ENCODE peak calls at places on chromosome 10, in eight cellular contexts. D is mucosa of descending colon, M is cardiac muscle cell, G is psoas muscle, P is K562, B is brain microvascular endothelial cell, X is Peyer's patch, R is AG10803. Z is an unnamed sample.

GRCh38 chr10:7533657-7534479 is 123.0 kb upstream of the SFMBT2 start:
- DNase-seq in D (no peak), B (no peak), G (no peak), X (no peak), M (no peak), P (no peak), R (no peak), Z (peak)

GRCh38 chr10:3763852-3764625 is 21.0 kb downstream of the KLF6 start:
- DNase-seq in B (no peak), X (no peak), R (peak), D (no peak), G (no peak), P (no peak), M (peak), Z (no peak)

GRCh38 chr10:118918689-118919088 is 110.8 kb upstream of the NANOS1 start:
- DNase-seq in B (no peak), D (no peak), X (no peak), G (no peak), M (no peak), R (no peak), P (no peak), Z (no peak)

GRCh38 chr10:47331491-47331890 is 9.2 kb downstream of the GDF2 start:
- DNase-seq in R (no peak), D (no peak), M (no peak), P (no peak), G (peak), B (no peak), X (no peak), Z (no peak)

GRCh38 chr10:50395279-50395678 is 144.0 kb upstream of the ASAH2 start:
- DNase-seq in R (peak), M (peak), D (no peak), X (no peak), G (no peak), P (no peak), B (peak), Z (no peak)

GRCh38 chr10:66837990-66838389 is 87.8 kb upstream of the LRRTM3 start:
- DNase-seq in D (no peak), X (no peak), R (peak), M (peak), B (no peak), G (no peak), P (no peak), Z (no peak)

GRCh38 chr10:95742529-95742884 is 13.5 kb upstream of the ENTPD1 start:
- DNase-seq in D (no peak), G (no peak), B (peak), P (no peak), R (no peak), M (peak), X (no peak), Z (peak)

GRCh38 chr10:93352638-93353383 is 129.3 kb downstream of the MYOF start:
- DNase-seq in B (peak), M (peak), R (peak), P (peak), X (no peak), G (no peak), D (no peak), Z (no peak)

GRCh38 chr10:5234106-5234877 is 37.7 kb downstream of the AKR1C4 start:
- DNase-seq in D (no peak), M (peak), X (no peak), B (no peak), G (no peak), P (no peak), R (peak), Z (peak)

GRCh38 chr10:20858292-20859124 is 38.6 kb downstream of the NEBL start:
- DNase-seq in R (peak), X (no peak), G (no peak), M (peak), P (no peak), B (no peak), D (no peak), Z (no peak)

GRCh38 chr10:25758041-25758457 is 176.0 kb upstream of the MYO3A start:
- DNase-seq in G (no peak), R (no peak), B (peak), P (peak), X (no peak), D (no peak), M (peak), Z (peak)

GRCh38 chr10:96257944-96258343 is 13.4 kb downstream of the BLNK start:
- DNase-seq in B (no peak), P (no peak), M (peak), X (no peak), D (no peak), R (no peak), G (no peak), Z (peak)

GRCh38 chr10:86688398-86688921 is 20.1 kb downstream of the LDB3 start:
- DNase-seq in B (peak), P (peak), G (peak), M (peak), D (no peak), X (no peak), R (peak), Z (peak)

GRCh38 chr10:14583252-14583651 is 191.4 kb downstream of the FAM107B start:
- DNase-seq in X (no peak), M (no peak), P (no peak), G (no peak), B (no peak), D (peak), R (no peak), Z (no peak)

GRCh38 chr10:16909271-16909767 is 92.1 kb upstream of the RSU1 start:
- DNase-seq in R (peak), G (no peak), D (no peak), P (no peak), M (peak), X (no peak), B (no peak), Z (no peak)

GRCh38 chr10:22427890-22428571 is 82.7 kb downstream of the SPAG6 start:
- DNase-seq in B (peak), D (no peak), P (peak), R (peak), M (peak), G (no peak), X (no peak), Z (peak)

GRCh38 chr10:30155401-30155800 is 96.0 kb upstream of the JCAD start:
- DNase-seq in M (peak), G (no peak), P (no peak), R (no peak), B (peak), X (no peak), D (no peak), Z (peak)

GRCh38 chr10:96500519-96500918 is 13.2 kb downstream of the TLL2 start:
- DNase-seq in B (no peak), D (no peak), M (no peak), X (no peak), P (no peak), R (no peak), G (no peak), Z (no peak)

GRCh38 chr10:122484276-122485060 is 23.1 kb downstream of the HTRA1 start:
- DNase-seq in D (no peak), R (no peak), P (no peak), X (no peak), M (no peak), B (no peak), G (no peak), Z (no peak)

GRCh38 chr10:122485670-122486069 is 24.3 kb downstream of the HTRA1 start:
- DNase-seq in X (no peak), R (no peak), B (no peak), M (peak), G (no peak), D (no peak), P (no peak), Z (no peak)

GRCh38 chr10:122486396-122487080 is 25.2 kb downstream of the HTRA1 start:
- DNase-seq in P (no peak), R (no peak), G (no peak), D (no peak), B (no peak), X (no peak), M (no peak), Z (no peak)

GRCh38 chr10:122490268-122490667 is 28.9 kb downstream of the HTRA1 start:
- DNase-seq in D (no peak), P (no peak), G (no peak), M (peak), X (no peak), B (no peak), R (peak), Z (no peak)

GRCh38 chr10:122487231-122487765 is 25.9 kb downstream of the HTRA1 start:
- DNase-seq in M (no peak), B (no peak), D (no peak), X (no peak), G (no peak), R (no peak), P (no peak), Z (no peak)
- H3K4me3 ChIP-seq in M (no peak), B (no peak), D (no peak), X (no peak), G (no peak), R (no peak), P (no peak), Z (no peak)

DNA sequence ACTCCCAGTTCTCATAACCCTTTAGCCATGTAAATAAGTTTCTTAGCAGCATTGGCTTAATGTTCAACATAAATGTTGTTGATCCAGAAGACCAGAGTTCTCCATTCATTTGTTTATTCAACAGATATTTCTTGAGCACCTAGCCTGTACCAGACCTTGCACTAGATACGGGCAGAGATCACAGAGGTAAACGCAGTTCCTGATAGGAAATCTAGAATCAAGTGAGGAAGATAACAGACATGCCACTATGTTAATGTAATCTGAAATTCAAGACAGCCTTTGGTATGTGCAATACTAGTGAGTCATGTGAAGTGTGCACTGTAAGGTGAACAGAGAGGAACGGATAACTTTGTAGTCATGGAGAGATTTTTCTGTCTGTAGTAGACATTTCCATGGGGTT is 3.0 kb downstream of the BUB3 start:
- DNase-seq in M (no peak), G (no peak), X (no peak), R (peak), D (no peak), P (no peak), B (peak), Z (no peak)
- H3K4me3 ChIP-seq in M (no peak), G (no peak), X (no peak), R (no peak), D (no peak), P (no peak), B (no peak), Z (no peak)

GRCh38 chr10:1972406-1972805 is 235.1 kb upstream of the ADARB2 start:
- DNase-seq in G (no peak), R (no peak), X (no peak), M (no peak), D (no peak), B (no peak), P (no peak), Z (no peak)
- H3K4me3 ChIP-seq in G (no peak), R (no peak), X (no peak), M (no peak), D (no peak), B (no peak), P (no peak), Z (no peak)

GRCh38 chr10:575312-576129 is 113.9 kb downstream of the DIP2C start:
- DNase-seq in M (no peak), X (no peak), G (no peak), P (no peak), B (no peak), R (no peak), D (no peak), Z (no peak)

GRCh38 chr10:571643-572042 is 117.8 kb downstream of the DIP2C start:
- DNase-seq in D (no peak), P (no peak), R (peak), X (no peak), M (peak), G (no peak), B (no peak), Z (peak)

GRCh38 chr10:572696-573095 is 116.8 kb downstream of the DIP2C start:
- DNase-seq in D (no peak), G (no peak), P (no peak), X (no peak), M (no peak), R (no peak), B (no peak), Z (no peak)

GRCh38 chr10:572066-572465 is 117.4 kb downstream of the DIP2C start:
- DNase-seq in P (no peak), X (no peak), B (no peak), D (no peak), R (peak), G (no peak), M (no peak), Z (no peak)

DNA sequence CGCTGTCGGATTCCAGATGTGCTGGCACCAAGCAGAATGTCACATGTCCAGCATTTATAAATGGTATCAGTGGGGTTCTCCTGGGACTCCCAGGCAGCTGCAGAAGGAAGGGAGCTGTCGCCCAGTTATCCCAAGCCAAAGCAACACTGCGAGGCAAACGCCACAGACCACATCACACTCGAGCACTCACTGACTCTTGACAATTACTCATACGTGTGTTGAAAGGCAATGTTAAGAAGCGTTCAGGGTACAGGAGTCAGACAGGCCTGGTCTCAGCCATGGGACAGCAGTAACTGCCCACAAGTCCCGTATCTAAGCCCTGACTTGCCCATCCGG is 113.4 kb downstream of the DIP2C start:
- DNase-seq in P (no peak), D (no peak), G (no peak), R (peak), B (peak), X (no peak), M (peak), Z (no peak)
- H3K4me3 ChIP-seq in P (no peak), D (no peak), G (no peak), R (no peak), B (no peak), X (no peak), M (no peak), Z (no peak)

GRCh38 chr10:114682532-114682931 is 24.5 kb upstream of the ABLIM1 start:
- DNase-seq in G (no peak), P (no peak), M (peak), D (no peak), X (no peak), R (peak), B (no peak), Z (no peak)

GRCh38 chr10:114684085-114684821 is 26.2 kb upstream of the ABLIM1 start:
- DNase-seq in X (peak), G (peak), D (peak), M (peak), R (peak), B (no peak), P (no peak), Z (no peak)

GRCh38 chr10:114684822-114685209 is 26.7 kb upstream of the ABLIM1 start:
- DNase-seq in P (no peak), B (peak), R (peak), M (peak), X (no peak), D (no peak), G (no peak), Z (no peak)

GRCh38 chr10:114683162-114683561 is 25.1 kb upstream of the ABLIM1 start:
- DNase-seq in R (no peak), X (no peak), M (no peak), B (no peak), G (no peak), P (no peak), D (no peak), Z (no peak)

DNA sequence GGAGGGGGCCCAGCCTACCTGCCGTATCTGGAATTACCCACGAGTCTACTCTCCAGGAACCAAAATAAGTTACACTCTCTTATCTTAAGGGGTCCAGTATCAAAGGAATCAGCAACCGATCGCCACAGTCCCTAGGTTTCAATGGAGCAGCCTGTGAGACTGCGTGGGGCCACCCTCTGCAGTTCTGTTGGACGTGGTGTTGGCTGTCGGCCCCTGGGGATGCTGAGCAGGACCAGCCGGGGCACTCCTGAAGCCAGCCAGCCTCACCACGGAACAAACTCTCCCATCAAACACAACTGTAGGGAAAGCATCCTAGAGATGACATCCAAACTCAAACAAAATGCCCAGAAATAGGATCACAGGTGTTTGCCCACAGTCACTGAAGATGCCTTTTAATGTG is 25.5 kb upstream of the ABLIM1 start:
- DNase-seq in M (no peak), B (no peak), X (no peak), D (peak), R (no peak), P (no peak), G (no peak), Z (no peak)
- H3K4me3 ChIP-seq in M (no peak), B (no peak), X (no peak), D (no peak), R (no peak), P (no peak), G (peak), Z (no peak)

DNA sequence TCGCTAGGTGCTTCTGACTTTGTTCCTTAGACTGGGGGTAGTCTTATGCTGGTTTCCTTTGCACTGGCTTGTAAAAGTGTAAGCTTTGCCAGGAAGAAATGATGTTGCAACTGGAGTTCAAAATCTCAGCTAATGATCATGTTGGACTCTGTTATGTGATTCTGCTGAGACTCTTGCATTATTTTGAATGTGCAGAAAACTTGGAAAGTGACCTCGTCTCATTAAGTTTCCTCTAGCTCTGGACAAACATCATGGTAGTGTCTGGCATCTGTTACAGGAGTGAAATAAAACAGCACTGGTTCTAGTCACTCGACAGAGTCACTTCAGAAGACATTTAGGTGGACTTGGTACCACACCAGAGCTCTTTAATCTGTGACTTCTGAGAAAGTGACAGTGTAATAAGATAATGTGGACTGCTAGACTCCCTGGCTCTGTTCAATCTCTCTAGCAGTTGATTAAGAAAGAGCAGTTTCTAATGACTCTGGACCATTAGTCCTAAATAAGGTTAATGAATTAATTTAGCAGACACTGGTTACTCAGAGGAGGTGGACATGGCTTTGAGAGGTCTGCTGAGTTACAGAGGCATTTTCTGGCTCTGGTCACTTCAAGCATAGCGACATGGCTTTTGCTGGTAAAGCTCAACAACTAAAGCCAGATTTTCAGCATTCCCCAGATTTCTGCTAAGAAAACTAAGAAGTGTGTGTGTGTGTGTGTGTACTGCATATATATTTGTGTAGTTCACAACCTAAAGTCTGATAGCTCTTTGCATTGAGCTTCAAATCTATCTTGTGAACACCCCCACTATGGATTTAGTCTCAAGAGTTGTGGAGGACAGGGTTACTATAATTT is 2.1 kb downstream of the NRP1 start:
- DNase-seq in M (peak), R (peak), D (no peak), B (no peak), G (no peak), P (no peak), X (no peak), Z (no peak)
- H3K4me3 ChIP-seq in M (peak), R (peak), D (no peak), B (peak), G (peak), P (no peak), X (peak), Z (peak)

GRCh38 chr10:103858360-103858759 is 3.0 kb upstream of the SH3PXD2A start:
- DNase-seq in B (no peak), R (no peak), P (no peak), X (no peak), G (no peak), M (no peak), D (no peak), Z (no peak)

GRCh38 chr10:103854687-103855423 is 521 bp downstream of the SH3PXD2A start:
- DNase-seq in X (peak), R (peak), G (peak), P (no peak), B (no peak), D (no peak), M (peak), Z (no peak)

GRCh38 chr10:103855852-103856496 is 598 bp upstream of the SH3PXD2A start:
- DNase-seq in M (no peak), D (no peak), P (no peak), R (no peak), G (no peak), X (no peak), B (no peak), Z (no peak)

GRCh38 chr10:103855424-103855823 is at the start of gene SH3PXD2A:
- DNase-seq in B (no peak), G (peak), P (no peak), X (peak), R (peak), D (no peak), M (peak), Z (peak)

GRCh38 chr10:103856497-103857175 is 1.3 kb upstream of the SH3PXD2A start:
- DNase-seq in X (no peak), R (no peak), G (no peak), M (no peak), B (no peak), P (no peak), D (no peak), Z (no peak)
- H3K4me3 ChIP-seq in X (no peak), R (no peak), G (no peak), M (peak), B (no peak), P (no peak), D (no peak), Z (no peak)

GRCh38 chr10:113540845-113541553 is 11.9 kb upstream of the HABP2 start:
- DNase-seq in X (no peak), D (no peak), P (no peak), R (no peak), G (no peak), M (no peak), B (no peak), Z (no peak)
- H3K4me3 ChIP-seq in X (no peak), D (no peak), P (no peak), R (no peak), G (no peak), M (no peak), B (no peak), Z (no peak)

GRCh38 chr10:24467094-24467493 is 256.6 kb downstream of the ARHGAP21 start:
- DNase-seq in P (no peak), X (no peak), D (no peak), B (no peak), R (no peak), M (no peak), G (no peak), Z (no peak)
- H3K4me3 ChIP-seq in P (no peak), X (peak), D (peak), B (peak), R (no peak), M (no peak), G (peak), Z (peak)